ENCODE peak calls at places on chromosomes 12 and 14, in nine cellular contexts. One of them, this sample, is unnamed.

GRCh38 chr12:19312637-19313036 is 126.7 kb upstream of the AEBP2 start:
- DNase-seq in NCI-H510A treated with DMSO at 0.1 percent for 48 hours: no peak
- DNase-seq in iPS-NIHi11: no peak
- DNase-seq in ovary: no peak
- DNase-seq in ELR: no peak
- DNase-seq in T-helper 22 cell: no peak
- DNase-seq in GOT3: no peak
- DNase-seq in brain microvascular endothelial cell: no peak
- DNase-seq in RPMI7951: no peak
- DNase-seq in this sample: no peak

GRCh38 chr12:122215789-122216188 is 10.1 kb downstream of the DIABLO start:
- DNase-seq in GOT3: no peak
- DNase-seq in RPMI7951: peak
- DNase-seq in T-helper 22 cell: no peak
- DNase-seq in ELR: peak
- DNase-seq in brain microvascular endothelial cell: no peak
- DNase-seq in iPS-NIHi11: no peak
- DNase-seq in NCI-H510A treated with DMSO at 0.1 percent for 48 hours: no peak
- DNase-seq in ovary: no peak
- DNase-seq in this sample: no peak

GRCh38 chr12:130064999-130065398 is 97.3 kb upstream of the FZD10 start:
- DNase-seq in NCI-H510A treated with DMSO at 0.1 percent for 48 hours: no peak
- DNase-seq in iPS-NIHi11: peak
- DNase-seq in T-helper 22 cell: no peak
- DNase-seq in ELR: no peak
- DNase-seq in brain microvascular endothelial cell: no peak
- DNase-seq in ovary: no peak
- DNase-seq in RPMI7951: no peak
- DNase-seq in GOT3: no peak
- DNase-seq in this sample: no peak

GRCh38 chr12:104365921-104366410 is 62.4 kb downstream of the EID3 start:
- DNase-seq in T-helper 22 cell: no peak
- DNase-seq in ovary: no peak
- DNase-seq in NCI-H510A treated with DMSO at 0.1 percent for 48 hours: no peak
- DNase-seq in brain microvascular endothelial cell: no peak
- DNase-seq in iPS-NIHi11: no peak
- DNase-seq in ELR: no peak
- DNase-seq in GOT3: no peak
- DNase-seq in RPMI7951: no peak
- DNase-seq in this sample: no peak

GRCh38 chr14:75053396-75054289 is 2.4 kb upstream of the MLH3 start:
- DNase-seq in GOT3: no peak
- DNase-seq in NCI-H510A treated with DMSO at 0.1 percent for 48 hours: no peak
- DNase-seq in ELR: peak
- DNase-seq in brain microvascular endothelial cell: no peak
- DNase-seq in ovary: no peak
- DNase-seq in iPS-NIHi11: no peak
- DNase-seq in T-helper 22 cell: no peak
- DNase-seq in RPMI7951: no peak
- DNase-seq in this sample: no peak

GRCh38 chr12:4434299-4434698 is 11.3 kb downstream of the FGF6 start:
- DNase-seq in RPMI7951: no peak
- DNase-seq in ovary: no peak
- DNase-seq in NCI-H510A treated with DMSO at 0.1 percent for 48 hours: no peak
- DNase-seq in ELR: no peak
- DNase-seq in T-helper 22 cell: no peak
- DNase-seq in GOT3: no peak
- DNase-seq in iPS-NIHi11: no peak
- DNase-seq in brain microvascular endothelial cell: no peak
- DNase-seq in this sample: no peak

GRCh38 chr14:20415723-20416622 is 2.7 kb upstream of the TEP1 start:
- DNase-seq in RPMI7951: peak
- DNase-seq in brain microvascular endothelial cell: peak
- DNase-seq in ovary: no peak
- DNase-seq in T-helper 22 cell: no peak
- DNase-seq in GOT3: no peak
- DNase-seq in NCI-H510A treated with DMSO at 0.1 percent for 48 hours: peak
- DNase-seq in iPS-NIHi11: peak
- DNase-seq in ELR: peak
- DNase-seq in this sample: peak

GRCh38 chr14:88628452-88628851 is 65.6 kb downstream of the ZC3H14 start:
- DNase-seq in GOT3: no peak
- DNase-seq in NCI-H510A treated with DMSO at 0.1 percent for 48 hours: no peak
- DNase-seq in ELR: no peak
- DNase-seq in brain microvascular endothelial cell: no peak
- DNase-seq in T-helper 22 cell: no peak
- DNase-seq in RPMI7951: no peak
- DNase-seq in ovary: no peak
- DNase-seq in iPS-NIHi11: no peak
- DNase-seq in this sample: no peak

GRCh38 chr14:75702606-75703261 is 41.7 kb downstream of the TTLL5 start:
- DNase-seq in NCI-H510A treated with DMSO at 0.1 percent for 48 hours: no peak
- DNase-seq in iPS-NIHi11: peak
- DNase-seq in ovary: no peak
- DNase-seq in GOT3: no peak
- DNase-seq in brain microvascular endothelial cell: no peak
- DNase-seq in RPMI7951: no peak
- DNase-seq in ELR: no peak
- DNase-seq in T-helper 22 cell: no peak
- DNase-seq in this sample: no peak

GRCh38 chr12:42299392-42300308 is 26.2 kb downstream of the ZCRB1 start:
- DNase-seq in NCI-H510A treated with DMSO at 0.1 percent for 48 hours: no peak
- DNase-seq in ovary: no peak
- DNase-seq in RPMI7951: peak
- DNase-seq in T-helper 22 cell: no peak
- DNase-seq in brain microvascular endothelial cell: peak
- DNase-seq in iPS-NIHi11: no peak
- DNase-seq in ELR: peak
- DNase-seq in GOT3: no peak
- DNase-seq in this sample: no peak

GRCh38 chr14:51319181-51319597 is 79.1 kb downstream of the TMX1 start:
- DNase-seq in T-helper 22 cell: no peak
- DNase-seq in GOT3: no peak
- DNase-seq in brain microvascular endothelial cell: no peak
- DNase-seq in iPS-NIHi11: no peak
- DNase-seq in RPMI7951: peak
- DNase-seq in ELR: no peak
- DNase-seq in NCI-H510A treated with DMSO at 0.1 percent for 48 hours: no peak
- DNase-seq in ovary: no peak
- DNase-seq in this sample: no peak

GRCh38 chr12:43758247-43758727 is 303 bp downstream of the PUS7L start:
- DNase-seq in ovary: no peak
- DNase-seq in T-helper 22 cell: no peak
- DNase-seq in RPMI7951: peak
- DNase-seq in NCI-H510A treated with DMSO at 0.1 percent for 48 hours: peak
- DNase-seq in ELR: peak
- DNase-seq in GOT3: no peak
- DNase-seq in iPS-NIHi11: peak
- DNase-seq in brain microvascular endothelial cell: peak
- DNase-seq in this sample: peak

GRCh38 chr14:100676089-100676685 is 50.5 kb upstream of the DLK1 start:
- DNase-seq in iPS-NIHi11: no peak
- DNase-seq in T-helper 22 cell: no peak
- DNase-seq in RPMI7951: no peak
- DNase-seq in brain microvascular endothelial cell: no peak
- DNase-seq in ovary: no peak
- DNase-seq in NCI-H510A treated with DMSO at 0.1 percent for 48 hours: no peak
- DNase-seq in GOT3: no peak
- DNase-seq in ELR: no peak
- DNase-seq in this sample: no peak

GRCh38 chr14:99125616-99126431 is 146.2 kb downstream of the BCL11B start:
- DNase-seq in ELR: no peak
- DNase-seq in NCI-H510A treated with DMSO at 0.1 percent for 48 hours: no peak
- DNase-seq in RPMI7951: no peak
- DNase-seq in brain microvascular endothelial cell: no peak
- DNase-seq in ovary: no peak
- DNase-seq in iPS-NIHi11: no peak
- DNase-seq in T-helper 22 cell: no peak
- DNase-seq in GOT3: no peak
- DNase-seq in this sample: no peak

GRCh38 chr12:103016381-103016780 is 58.9 kb downstream of the ASCL1 start:
- DNase-seq in brain microvascular endothelial cell: no peak
- DNase-seq in GOT3: no peak
- DNase-seq in ovary: no peak
- DNase-seq in RPMI7951: no peak
- DNase-seq in ELR: no peak
- DNase-seq in NCI-H510A treated with DMSO at 0.1 percent for 48 hours: no peak
- DNase-seq in iPS-NIHi11: no peak
- DNase-seq in T-helper 22 cell: no peak
- DNase-seq in this sample: no peak

GRCh38 chr12:32780111-32780510 is 24.4 kb upstream of the YARS2 start:
- DNase-seq in NCI-H510A treated with DMSO at 0.1 percent for 48 hours: no peak
- DNase-seq in ovary: no peak
- DNase-seq in T-helper 22 cell: no peak
- DNase-seq in brain microvascular endothelial cell: no peak
- DNase-seq in RPMI7951: no peak
- DNase-seq in ELR: no peak
- DNase-seq in iPS-NIHi11: no peak
- DNase-seq in GOT3: no peak
- DNase-seq in this sample: no peak